ENCODE peak calls at places on chromosomes 3 and 15, in nine cellular contexts. C, O, S, U, M, J, E, L and B are unnamed samples.

GRCh38 chr3:146589899-146590508 is 15.1 kb downstream of the PLSCR5 start:
- DNase-seq in L (no peak), E (peak), J (peak), C (peak), O (peak), S (peak), M (peak), U (no peak), B (peak)

GRCh38 chr3:152638707-152639450 is 196.1 kb upstream of the P2RY1 start:
- DNase-seq in O (no peak), E (no peak), S (peak), M (no peak), U (no peak), L (no peak), C (no peak), J (no peak), B (peak)

GRCh38 chr15:75775296-75776074 is 62.8 kb upstream of the CSPG4 start:
- DNase-seq in E (no peak), S (no peak), J (peak), U (no peak), O (no peak), L (no peak), M (peak), C (peak), B (no peak)

GRCh38 chr3:10822708-10823515 is 6.9 kb downstream of the SLC6A11 start:
- DNase-seq in E (no peak), J (no peak), O (no peak), C (no peak), U (no peak), L (no peak), S (no peak), M (no peak), B (no peak)

GRCh38 chr3:123446210-123446609 is 2.7 kb downstream of the ADCY5 start:
- DNase-seq in M (no peak), J (no peak), C (no peak), L (no peak), E (no peak), S (no peak), O (no peak), U (no peak), B (no peak)

GRCh38 chr3:107942244-107942643 is 148.6 kb downstream of the CD47 start:
- DNase-seq in U (peak), E (no peak), S (no peak), J (no peak), M (no peak), L (no peak), O (no peak), C (no peak), B (no peak)

GRCh38 chr15:70260580-70260979 is 162.9 kb upstream of the TLE3 start:
- DNase-seq in U (no peak), J (no peak), L (no peak), M (no peak), C (no peak), S (no peak), E (no peak), O (no peak), B (no peak)

GRCh38 chr3:99534951-99535704 is 103.3 kb upstream of the COL8A1 start:
- DNase-seq in C (no peak), U (no peak), J (peak), M (peak), S (peak), O (no peak), L (no peak), E (no peak), B (no peak)